ENCODE peak calls at places on chromosomes 3 and 15, in eight cellular contexts. R is A549; I is NAMALWA; B is HTR-8/SVneo; S is stimulated activated CD4-positive, alpha-beta T cell treated with anti-CD3 and anti-CD28 coated beads, Interleukin-12 subunit alpha, Interleukin-12 subunit beta, amount 100 ng/mL, for 4 hours; C is activated T-cell treated with anti-CD3 and anti-CD28 coated beads for 4 hours; X is mucosa of gallbladder; V is effector CD4-positive, alpha-beta T cell. Y is an unnamed sample.

GRCh38 chr3:41961750-41962679 is at the start of gene ULK4:
- DNase-seq in R (peak), I (peak), B (peak), S (peak), C (peak), X (peak), V (peak), Y (peak)

GRCh38 chr3:85102774-85103173 is 144.0 kb downstream of the CADM2 start:
- DNase-seq in R (no peak), I (no peak), B (no peak), S (no peak), C (no peak), X (no peak), V (no peak), Y (no peak)

GRCh38 chr3:56042326-56042951 is 425.8 kb downstream of the ERC2 start:
- DNase-seq in R (peak), I (peak), B (peak), S (no peak), C (no peak), X (no peak), V (no peak), Y (no peak)

GRCh38 chr15:59327942-59328341 is 44.7 kb downstream of the MYO1E start:
- DNase-seq in R (no peak), I (no peak), B (no peak), S (no peak), C (no peak), X (no peak), V (no peak), Y (no peak)

GRCh38 chr3:13525827-13526625 is 22.9 kb upstream of the FBLN2 start:
- DNase-seq in R (no peak), I (no peak), B (no peak), S (no peak), C (no peak), X (no peak), V (no peak), Y (no peak)

GRCh38 chr3:172217877-172218276 is 178.5 kb downstream of the FNDC3B start:
- DNase-seq in R (no peak), I (no peak), B (peak), S (no peak), C (no peak), X (no peak), V (no peak), Y (no peak)

GRCh38 chr15:81091889-81092558 is 42.0 kb upstream of the CFAP161 start:
- DNase-seq in R (peak), I (no peak), B (peak), S (no peak), C (no peak), X (peak), V (no peak), Y (no peak)

GRCh38 chr3:16885948-16886683 is 1.4 kb downstream of the PLCL2 start:
- DNase-seq in R (no peak), I (peak), B (no peak), S (no peak), C (no peak), X (no peak), V (no peak), Y (no peak)

GRCh38 chr3:184272269-184272668 is 3.6 kb upstream of the ECE2 start:
- DNase-seq in R (no peak), I (no peak), B (no peak), S (no peak), C (no peak), X (no peak), V (no peak), Y (no peak)

GRCh38 chr3:80771085-80771484 is 990.4 kb downstream of the GBE1 start:
- DNase-seq in R (peak), I (peak), B (no peak), S (no peak), C (no peak), X (no peak), V (peak), Y (no peak)

GRCh38 chr3:29202368-29202767 is 78.5 kb upstream of the RBMS3 start:
- DNase-seq in R (no peak), I (no peak), B (no peak), S (no peak), C (no peak), X (no peak), V (no peak), Y (no peak)

GRCh38 chr3:181709537-181710279 is 2.0 kb upstream of the SOX2 start:
- DNase-seq in R (peak), I (peak), B (peak), S (peak), C (peak), X (peak), V (peak), Y (peak)

GRCh38 chr3:156674911-156675743 is 737 bp downstream of the TIPARP start:
- DNase-seq in R (peak), I (peak), B (no peak), S (peak), C (peak), X (peak), V (peak), Y (peak)

GRCh38 chr3:113222412-113223086 is 11.2 kb downstream of the BOC start:
- DNase-seq in R (no peak), I (no peak), B (no peak), S (no peak), C (no peak), X (no peak), V (no peak), Y (no peak)